ENCODE peak calls at places on chromosome 3, in five cellular contexts. A, X, Z, S and H are unnamed samples.

GRCh38 chr3:125693887-125694286 is 98.6 kb upstream of the OSBPL11 start:
- DNase-seq in A (no peak), X (no peak), Z (no peak), S (no peak), H (no peak)

GRCh38 chr3:69294014-69294771 is 91.7 kb downstream of the FRMD4B start:
- DNase-seq in A (no peak), X (no peak), Z (peak), S (no peak), H (no peak)

GRCh38 chr3:97687734-97688133 is 76.8 kb upstream of the ARL6 start:
- DNase-seq in A (no peak), X (no peak), Z (no peak), S (no peak), H (no peak)

GRCh38 chr3:128337305-128337704 is 129.4 kb downstream of the DNAJB8 start:
- DNase-seq in A (no peak), X (no peak), Z (no peak), S (no peak), H (no peak)

GRCh38 chr3:126313580-126314304 is 43.5 kb downstream of the KLF15 start:
- DNase-seq in A (no peak), X (no peak), Z (no peak), S (no peak), H (no peak)

GRCh38 chr3:63762180-63762579 is 56.9 kb upstream of the C3orf49 start:
- DNase-seq in A (no peak), X (no peak), Z (no peak), S (no peak), H (no peak)

GRCh38 chr3:126538316-126538715 is 14.4 kb downstream of the CHST13 start:
- DNase-seq in A (no peak), X (no peak), Z (no peak), S (no peak), H (peak)

GRCh38 chr3:52606373-52607085 is 70.1 kb downstream of the UQCC5 start:
- DNase-seq in A (peak), X (no peak), Z (peak), S (no peak), H (no peak)

GRCh38 chr3:172341482-172342059 is 106.7 kb downstream of the GHSR start:
- DNase-seq in A (peak), X (no peak), Z (peak), S (no peak), H (no peak)

GRCh38 chr3:49020335-49021212 is 1.3 kb upstream of the NDUFAF3 start:
- DNase-seq in A (no peak), X (no peak), Z (peak), S (peak), H (no peak)